ENCODE peak calls at places on chromosomes 2 and 18, in seven cellular contexts. D is astrocyte, Z is uterus, K is pancreas, G is heart left ventricle, R is cardiac muscle cell, S is neural progenitor cell. H is an unnamed sample.

GRCh38 chr2:45684756-45685155 is 33.3 kb downstream of the PRKCE start:
- DNase-seq in S (no peak), Z (no peak), D (no peak), K (no peak), R (no peak), G (no peak), H (no peak)

GRCh38 chr2:164558450-164558849 is 62.8 kb downstream of the GRB14 start:
- DNase-seq in R (no peak), Z (no peak), S (no peak), G (no peak), D (no peak), K (no peak), H (no peak)

GRCh38 chr2:234374671-234375245 is 122.1 kb downstream of the ARL4C start:
- DNase-seq in R (no peak), Z (no peak), G (no peak), S (no peak), K (no peak), D (no peak), H (no peak)

GRCh38 chr2:235402444-235402843 is 91.4 kb upstream of the AGAP1 start:
- DNase-seq in G (no peak), Z (no peak), K (no peak), S (no peak), R (no peak), D (no peak), H (no peak)

GRCh38 chr2:138209009-138209408 is 244.7 kb downstream of the HNMT start:
- DNase-seq in R (no peak), G (no peak), D (peak; percentile 48), Z (no peak), S (no peak), K (no peak), H (no peak)

GRCh38 chr2:131016826-131017596 is 76.2 kb downstream of the FAM168B start:
- DNase-seq in G (no peak), Z (no peak), R (no peak), K (peak; percentile 40), D (peak; percentile 81), S (no peak), H (no peak)

GRCh38 chr18:47929681-47930085 is 776 bp downstream of the SMAD2 start:
- DNase-seq in Z (no peak), S (no peak), K (no peak), R (no peak), G (no peak), D (no peak), H (no peak)

GRCh38 chr2:127076290-127076689 is 30.7 kb downstream of the BIN1 start:
- DNase-seq in R (no peak), K (no peak), G (no peak), D (no peak), Z (no peak), S (no peak), H (no peak)

GRCh38 chr2:4354164-4354563 is 650.8 kb downstream of the DCDC2C start:
- DNase-seq in S (no peak), Z (no peak), D (no peak), G (no peak), R (no peak), K (no peak), H (no peak)

GRCh38 chr2:235541016-235541415 is 47.2 kb downstream of the AGAP1 start:
- DNase-seq in D (no peak), R (no peak), Z (no peak), G (no peak), K (no peak), S (no peak), H (no peak)

GRCh38 chr2:168343586-168343985 is 96.2 kb upstream of the STK39 start:
- DNase-seq in D (peak; percentile 57), K (no peak), S (no peak), R (no peak), Z (no peak), G (no peak), H (no peak)

GRCh38 chr2:241967096-241967495 is 97.6 kb downstream of the RTP5 start:
- DNase-seq in R (no peak), S (no peak), K (no peak), G (no peak), Z (no peak), D (no peak), H (no peak)

GRCh38 chr18:25710981-25711380 is 359.0 kb upstream of the ZNF521 start:
- DNase-seq in S (no peak), G (no peak), Z (no peak), D (no peak), K (no peak), R (no peak), H (no peak)

GRCh38 chr18:36620801-36621200 is 208.0 kb downstream of the TPGS2 start:
- DNase-seq in K (no peak), S (no peak), G (no peak), R (no peak), Z (no peak), D (no peak), H (no peak)

GRCh38 chr2:9263388-9263787 is 56.8 kb downstream of the ASAP2 start:
- DNase-seq in G (peak; percentile 45), S (no peak), K (no peak), R (peak; percentile 57), D (no peak), Z (no peak), H (no peak)

GRCh38 chr2:173298536-173299097 is 56.1 kb upstream of the CDCA7 start:
- DNase-seq in G (no peak), R (no peak), Z (no peak), K (no peak), D (no peak), S (peak; percentile 11), H (no peak)

GRCh38 chr2:150787353-150788098 is 300.1 kb upstream of the RND3 start:
- DNase-seq in G (no peak), Z (no peak), D (no peak), R (no peak), S (no peak), K (no peak), H (no peak)

GRCh38 chr18:58316400-58316942 is 272.4 kb downstream of the NEDD4L start:
- DNase-seq in G (no peak), R (no peak), Z (no peak), D (no peak), K (no peak), S (no peak), H (no peak)
- H3K4me3 ChIP-seq in G (no peak overlapping the region), R (no peak overlapping the region), Z (no peak overlapping the region), D (no peak overlapping the region), K (no peak overlapping the region), S (no peak overlapping the region), H (no peak overlapping the region)

DNA sequence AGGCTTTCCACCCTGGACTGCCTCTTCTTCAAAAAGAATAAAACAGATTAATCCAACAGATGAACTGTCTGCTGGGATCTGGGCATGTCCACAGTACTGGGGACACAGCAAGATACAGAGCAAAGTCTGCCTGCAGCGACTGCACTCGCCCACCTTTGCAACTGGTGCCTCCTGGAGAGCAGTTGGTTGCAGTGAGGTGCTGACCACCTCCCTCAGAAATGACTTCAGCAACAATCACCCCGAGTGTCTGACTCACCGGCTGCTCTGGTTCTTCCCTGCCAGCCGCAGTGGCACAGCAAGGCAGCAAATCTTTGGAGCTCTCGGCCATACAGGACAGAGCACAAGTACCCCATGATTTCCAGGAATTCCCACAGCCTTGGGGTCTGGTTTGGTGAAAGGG is 179.7 kb downstream of the ANAPC1 start:
- DNase-seq in Z (no peak), D (peak; percentile 80), G (no peak), K (no peak), R (no peak), S (no peak), H (no peak)
- H3K4me1 ChIP-seq in Z (no peaks in the 10 kb centered on the region), D (peaks cover 33% of the 10 kb centered on the region), G (no peaks in the 10 kb centered on the region), K (no peaks in the 10 kb centered on the region), R (no peaks in the 10 kb centered on the region), S (peaks cover 58% of the 10 kb centered on the region), H (peaks cover 10% of the 10 kb centered on the region)

GRCh38 chr2:96681540-96681939 is 39.0 kb downstream of the FER1L5 start:
- DNase-seq in K (no peak), G (no peak), Z (no peak), R (no peak), S (no peak), D (no peak), H (no peak)

GRCh38 chr2:96683307-96683706 is 40.7 kb downstream of the FER1L5 start:
- DNase-seq in S (no peak), R (no peak), D (no peak), Z (no peak), K (no peak), G (no peak), H (no peak)

GRCh38 chr2:96683972-96684820 is 41.6 kb downstream of the FER1L5 start:
- DNase-seq in K (no peak), S (no peak), Z (no peak), D (no peak), R (no peak), G (no peak), H (peak; percentile 5)

GRCh38 chr2:96680561-96681141 is 38.1 kb downstream of the FER1L5 start:
- DNase-seq in D (no peak), R (no peak), Z (no peak), G (no peak), S (no peak), K (no peak), H (peak; percentile 15)

GRCh38 chr2:96679843-96680242 is 37.3 kb downstream of the FER1L5 start:
- DNase-seq in R (no peak), S (no peak), G (no peak), K (peak; percentile 45), Z (no peak), D (no peak), H (peak; percentile 10)
- TF ChIP-seq CTCF in R (no peak), S (no peak), G (no peak), K (no peak), Z (no peak), D (no peak), H (no peak)

DNA sequence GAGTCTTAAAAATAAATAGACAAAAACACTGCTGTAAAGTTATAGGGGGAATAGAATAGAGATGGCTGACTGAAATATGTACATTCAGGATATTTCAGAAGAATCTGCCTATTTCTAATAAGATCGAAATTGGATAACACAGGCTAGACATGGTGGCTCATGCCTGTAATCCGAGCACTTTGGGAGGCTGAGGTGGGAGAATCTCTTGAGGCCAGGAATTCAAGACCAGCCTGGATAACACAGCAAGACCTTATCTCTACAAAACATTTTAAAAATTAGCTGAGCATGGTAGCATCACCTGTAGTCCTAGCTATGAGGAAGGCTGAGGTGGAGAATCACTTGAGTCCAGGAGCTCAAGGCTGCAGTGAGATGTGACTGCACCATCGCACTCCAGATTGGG is 146.6 kb upstream of the CCDC150 start:
- DNase-seq in G (no peak), R (no peak), D (no peak), Z (no peak), K (no peak), S (no peak), H (no peak)
- H3K4me3 ChIP-seq in G (no peak overlapping the region), R (no peak overlapping the region), D (no peak overlapping the region), Z (no peak overlapping the region), K (no peak overlapping the region), S (no peak overlapping the region), H (no peak overlapping the region)

DNA sequence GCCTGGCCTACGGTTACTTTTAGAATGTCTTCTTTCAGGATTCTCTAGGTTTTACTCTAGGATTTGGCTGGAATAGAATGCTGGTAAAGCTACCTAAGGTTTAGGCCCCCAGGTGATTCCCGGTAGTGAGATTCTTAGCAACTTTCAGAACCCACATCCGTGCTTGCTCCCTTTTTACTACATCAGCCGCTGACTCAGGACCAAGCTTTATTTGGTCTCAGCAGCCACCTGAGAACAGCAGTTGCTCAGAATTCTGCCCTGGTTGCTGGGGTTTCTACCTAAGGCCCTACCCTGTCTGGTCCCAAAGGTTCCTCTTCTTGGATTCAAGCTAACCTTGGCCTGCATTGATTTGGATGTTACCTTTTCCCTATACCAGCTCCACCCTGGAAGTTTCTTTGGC is 36.1 kb upstream of the NDUFV2 start:
- DNase-seq in Z (no peak), R (no peak), S (no peak), D (no peak), K (no peak), G (no peak), H (no peak)
- H3K4me1 ChIP-seq in Z (no peaks in the 10 kb centered on the region), R (no peaks in the 10 kb centered on the region), S (no peaks in the 10 kb centered on the region), D (no peaks in the 10 kb centered on the region), K (no peaks in the 10 kb centered on the region), G (no peaks in the 10 kb centered on the region), H (peaks cover 6% of the 10 kb centered on the region)

GRCh38 chr2:213934560-213934959 is 476.3 kb upstream of the VWC2L start:
- DNase-seq in K (no peak), Z (no peak), G (no peak), S (peak; percentile 18), D (peak; percentile 1), R (no peak), H (no peak)
- TF ChIP-seq CTCF in K (peak; percentile 35), Z (no peak), G (peak; percentile 38), S (peak; percentile 49), D (peak; percentile 37), R (peak; percentile 35), H (no peak)